ENCODE peak calls at places on chromosomes 4 and X, in four cellular contexts. U, Y, A and D are unnamed samples.
A peak's percentile ranks its signal among the peaks of the same experiment; 100 is the strongest.

GRCh38 chr4:66123195-66123594 is 452.9 kb upstream of the EPHA5 start:
- DNase-seq in U (no peak), Y (no peak), A (no peak), D (no peak)

GRCh38 chr4:107258359-107258758 is 222.2 kb upstream of the DKK2 start:
- DNase-seq in U (no peak), Y (no peak), A (peak; percentile 15), D (no peak)

GRCh38 chr4:122827899-122828601 is 1.4 kb downstream of the FGF2 start:
- DNase-seq in U (peak; percentile 86), Y (peak; percentile 59), A (peak; percentile 64), D (no peak)

GRCh38 chrX:28120076-28120475 is 138.8 kb upstream of the DCAF8L1 start:
- DNase-seq in U (no peak), Y (no peak), A (no peak), D (no peak)

GRCh38 chr4:168150651-168151050 is 58.3 kb downstream of the ANXA10 start:
- DNase-seq in U (no peak), Y (no peak), A (no peak), D (no peak)

GRCh38 chr4:76963136-76963477 is 13.6 kb downstream of the SEPTIN11 start:
- DNase-seq in U (no peak), Y (no peak), A (no peak), D (no peak)

GRCh38 chrX:134338527-134338926 is 101.5 kb downstream of the CCDC160 start:
- DNase-seq in U (no peak), Y (no peak), A (no peak), D (no peak)

GRCh38 chrX:77442728-77443127 is 4.5 kb upstream of the FGF16 start:
- DNase-seq in U (peak; percentile 63), Y (peak; percentile 89), A (peak; percentile 66), D (no peak)

GRCh38 chr4:107071108-107071507 is 35.0 kb upstream of the DKK2 start:
- DNase-seq in U (no peak), Y (no peak), A (no peak), D (no peak)

GRCh38 chr4:90211174-90211573 is 84.0 kb downstream of the CCSER1 start:
- DNase-seq in U (no peak), Y (no peak), A (no peak), D (no peak)

GRCh38 chr4:39730067-39730466 is 32.1 kb downstream of the UBE2K start:
- DNase-seq in U (peak; percentile 58), Y (no peak), A (no peak), D (no peak)

GRCh38 chr4:80235451-80235850 is 31.0 kb upstream of the FGF5 start:
- DNase-seq in U (no peak), Y (no peak), A (no peak), D (no peak)

GRCh38 chrX:20471483-20471882 is 204.8 kb upstream of the RPS6KA3 start:
- DNase-seq in U (no peak), Y (no peak), A (no peak), D (no peak)

GRCh38 chrX:149040873-149041535 is 464.1 kb downstream of the IDS start:
- DNase-seq in U (no peak), Y (peak; percentile 4), A (no peak), D (no peak)

GRCh38 chr4:95193391-95194224 is 355.2 kb downstream of the UNC5C start:
- DNase-seq in U (no peak), Y (no peak), A (no peak), D (no peak)

GRCh38 chrX:17984415-17984814 is 123.3 kb upstream of the RAI2 start:
- DNase-seq in U (no peak), Y (no peak), A (no peak), D (no peak)

GRCh38 chrX:31423575-31424284 is 351.9 kb upstream of the FTHL17 start:
- DNase-seq in U (peak; percentile 78), Y (peak; percentile 22), A (peak; percentile 5), D (peak; percentile 65)

GRCh38 chr4:1562371-1562770 is 121.7 kb downstream of the FAM53A start:
- DNase-seq in U (no peak), Y (no peak), A (no peak), D (no peak)

GRCh38 chrX:97315939-97316338 is 432.2 kb downstream of the RPA4 start:
- DNase-seq in U (no peak), Y (no peak), A (no peak), D (no peak)

GRCh38 chr4:148914734-148915133 is 472.5 kb upstream of the NR3C2 start:
- DNase-seq in U (no peak), Y (no peak), A (no peak), D (no peak)